ENCODE peak calls at places on chromosomes 11 and 22, in four cellular contexts. Y is fibroblast of lung, Q is neuronal stem cell, H is GM23248. S is an unnamed sample.

GRCh38 chr11:33723238-33723881 is 12.9 kb downstream of the CD59 start:
- DNase-seq in Y (peak), Q (no peak), H (peak), S (no peak)

GRCh38 chr11:78607691-78608090 is 33.0 kb upstream of the NARS2 start:
- DNase-seq in Y (no peak), Q (no peak), H (no peak), S (no peak)

GRCh38 chr11:117908261-117908895 is 20.8 kb downstream of the TMPRSS13 start:
- DNase-seq in Y (no peak), Q (no peak), H (no peak), S (no peak)

GRCh38 chr11:103652013-103652412 is 384.4 kb upstream of the DDI1 start:
- DNase-seq in Y (peak), Q (no peak), H (peak), S (no peak)

GRCh38 chr11:114366331-114367243 is 33.7 kb downstream of the C11orf71 start:
- DNase-seq in Y (peak), Q (no peak), H (peak), S (no peak)

GRCh38 chr11:13260963-13261599 is 16.5 kb upstream of the BMAL1 start:
- DNase-seq in Y (peak), Q (no peak), H (peak), S (no peak)

GRCh38 chr22:22692707-22693530 is 48.5 kb downstream of the GGTLC2 start:
- DNase-seq in Y (peak), Q (peak), H (peak), S (no peak)

GRCh38 chr11:57396744-57397143 is 6.3 kb upstream of the PRG2 start:
- DNase-seq in Y (no peak), Q (no peak), H (no peak), S (no peak)

GRCh38 chr22:48531108-48531507 is 1296.6 kb downstream of the BRD1 start:
- DNase-seq in Y (no peak), Q (no peak), H (no peak), S (no peak)

GRCh38 chr11:134486704-134487103 is 74.7 kb upstream of the B3GAT1 start:
- DNase-seq in Y (no peak), Q (no peak), H (no peak), S (no peak)

GRCh38 chr11:47233989-47234668 is 14.5 kb downstream of the ACP2 start:
- DNase-seq in Y (peak), Q (no peak), H (peak), S (no peak)

GRCh38 chr11:66331542-66332370 is 4.5 kb downstream of the RIN1 start:
- DNase-seq in Y (no peak), Q (no peak), H (no peak), S (no peak)

GRCh38 chr22:33600113-33600512 is 320.2 kb downstream of the LARGE1 start:
- DNase-seq in Y (no peak), Q (no peak), H (no peak), S (no peak)

GRCh38 chr11:21229224-21229623 is 559.8 kb downstream of the NELL1 start:
- DNase-seq in Y (no peak), Q (no peak), H (no peak), S (no peak)

GRCh38 chr11:88327462-88328143 is 9.9 kb downstream of the CTSC start:
- DNase-seq in Y (no peak), Q (no peak), H (no peak), S (no peak)

GRCh38 chr11:45926001-45926401 is 3.5 kb downstream of the LARGE2 start:
- DNase-seq in Y (no peak), Q (no peak), H (no peak), S (no peak)

GRCh38 chr11:416757-417621 is 2.2 kb upstream of the SIGIRR start:
- DNase-seq in Y (no peak), Q (no peak), H (peak), S (no peak)

GRCh38 chr11:91248199-91248807 is 976.3 kb upstream of the FAT3 start:
- DNase-seq in Y (peak), Q (peak), H (peak), S (peak)

GRCh38 chr11:1382429-1382828 is 7.3 kb upstream of the BRSK2 start:
- DNase-seq in Y (no peak), Q (no peak), H (no peak), S (no peak)

GRCh38 chr22:44399196-44399837 is 86.6 kb upstream of the SHISAL1 start:
- DNase-seq in Y (no peak), Q (no peak), H (no peak), S (no peak)

GRCh38 chr11:126346586-126346940 is 8.9 kb upstream of the ST3GAL4 start:
- DNase-seq in Y (no peak), Q (no peak), H (no peak), S (no peak)

GRCh38 chr11:120500414-120500936 is 11.1 kb upstream of the GRIK4 start:
- DNase-seq in Y (peak), Q (no peak), H (peak), S (no peak)

GRCh38 chr11:115684135-115684534 is 179.9 kb upstream of the CADM1 start:
- DNase-seq in Y (no peak), Q (no peak), H (no peak), S (no peak)

GRCh38 chr11:87421422-87421821 is 383.7 kb downstream of the TMEM135 start:
- DNase-seq in Y (peak), Q (peak), H (peak), S (peak)

GRCh38 chr11:117221775-117222517 is 9.9 kb downstream of the PCSK7 start:
- DNase-seq in Y (peak), Q (no peak), H (peak), S (no peak)

GRCh38 chr11:68750197-68750987 is 928 bp downstream of the TESMIN start:
- DNase-seq in Y (no peak), Q (peak), H (no peak), S (no peak)

GRCh38 chr11:83147895-83148294 is 9.0 kb upstream of the PCF11 start:
- DNase-seq in Y (no peak), Q (no peak), H (peak), S (no peak)

GRCh38 chr11:114348200-114349191 is 51.8 kb downstream of the C11orf71 start:
- DNase-seq in Y (peak), Q (peak), H (peak), S (peak)

GRCh38 chr11:83047515-83048225 is 24.0 kb downstream of the RAB30 start:
- DNase-seq in Y (peak), Q (no peak), H (no peak), S (no peak)

GRCh38 chr11:12270817-12271216 is 106.6 kb upstream of the PARVA start:
- DNase-seq in Y (no peak), Q (no peak), H (no peak), S (no peak)

GRCh38 chr11:65883786-65884715 is 4.2 kb downstream of the FIBP start:
- DNase-seq in Y (no peak), Q (no peak), H (no peak), S (no peak)

GRCh38 chr22:42932857-42933782 is 76.0 kb upstream of the ARFGAP3 start:
- DNase-seq in Y (no peak), Q (no peak), H (peak), S (no peak)

GRCh38 chr22:42930810-42931420 is 73.8 kb upstream of the ARFGAP3 start:
- DNase-seq in Y (no peak), Q (no peak), H (peak), S (no peak)

GRCh38 chr22:42929838-42930155 is 72.7 kb upstream of the ARFGAP3 start:
- DNase-seq in Y (no peak), Q (no peak), H (peak), S (no peak)

GRCh38 chr22:42932197-42932519 is 75.1 kb upstream of the ARFGAP3 start:
- DNase-seq in Y (no peak), Q (no peak), H (no peak), S (no peak)

GRCh38 chr22:42931421-42932196 is 74.5 kb upstream of the ARFGAP3 start:
- DNase-seq in Y (no peak), Q (no peak), H (peak), S (no peak)
- H3K9ac ChIP-seq in Y (peak), Q (peak), H (peak), S (no peak)

DNA sequence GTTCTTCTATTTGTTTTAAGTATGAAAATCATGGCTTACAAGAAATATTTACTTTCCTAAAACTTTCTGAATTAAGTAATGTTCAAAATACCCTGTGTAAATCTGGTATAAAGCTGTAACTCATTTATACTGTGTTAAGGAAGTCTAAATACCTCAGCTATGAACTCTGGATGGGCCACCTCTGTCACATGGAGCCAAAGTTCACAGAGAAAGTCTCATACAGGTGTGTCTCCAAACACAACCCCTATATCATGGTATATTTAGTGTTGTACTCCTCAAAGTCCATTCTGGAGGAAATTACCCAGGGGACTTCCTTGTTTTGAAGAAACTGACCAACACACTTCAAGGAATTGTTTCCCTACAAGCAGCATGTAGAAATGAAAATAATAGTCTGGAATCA is 909.2 kb upstream of the TENM4 start:
- DNase-seq in Y (no peak), Q (no peak), H (no peak), S (no peak)
- H3K9ac ChIP-seq in Y (no peak), Q (no peak), H (no peak), S (no peak)

GRCh38 chr11:64023731-64024710 is 11.7 kb upstream of the FLRT1 start:
- DNase-seq in Y (no peak), Q (no peak), H (no peak), S (no peak)
- H3K9ac ChIP-seq in Y (no peak), Q (no peak), H (no peak), S (no peak)

GRCh38 chr22:20522134-20522827 is 14.9 kb downstream of the MED15 start:
- DNase-seq in Y (no peak), Q (no peak), H (no peak), S (no peak)

GRCh38 chr22:20524004-20524481 is 16.6 kb downstream of the MED15 start:
- DNase-seq in Y (no peak), Q (no peak), H (no peak), S (no peak)

GRCh38 chr22:20525048-20525447 is 17.6 kb downstream of the MED15 start:
- DNase-seq in Y (no peak), Q (no peak), H (no peak), S (no peak)

GRCh38 chr22:20522828-20523117 is 15.4 kb downstream of the MED15 start:
- DNase-seq in Y (no peak), Q (no peak), H (no peak), S (no peak)

DNA sequence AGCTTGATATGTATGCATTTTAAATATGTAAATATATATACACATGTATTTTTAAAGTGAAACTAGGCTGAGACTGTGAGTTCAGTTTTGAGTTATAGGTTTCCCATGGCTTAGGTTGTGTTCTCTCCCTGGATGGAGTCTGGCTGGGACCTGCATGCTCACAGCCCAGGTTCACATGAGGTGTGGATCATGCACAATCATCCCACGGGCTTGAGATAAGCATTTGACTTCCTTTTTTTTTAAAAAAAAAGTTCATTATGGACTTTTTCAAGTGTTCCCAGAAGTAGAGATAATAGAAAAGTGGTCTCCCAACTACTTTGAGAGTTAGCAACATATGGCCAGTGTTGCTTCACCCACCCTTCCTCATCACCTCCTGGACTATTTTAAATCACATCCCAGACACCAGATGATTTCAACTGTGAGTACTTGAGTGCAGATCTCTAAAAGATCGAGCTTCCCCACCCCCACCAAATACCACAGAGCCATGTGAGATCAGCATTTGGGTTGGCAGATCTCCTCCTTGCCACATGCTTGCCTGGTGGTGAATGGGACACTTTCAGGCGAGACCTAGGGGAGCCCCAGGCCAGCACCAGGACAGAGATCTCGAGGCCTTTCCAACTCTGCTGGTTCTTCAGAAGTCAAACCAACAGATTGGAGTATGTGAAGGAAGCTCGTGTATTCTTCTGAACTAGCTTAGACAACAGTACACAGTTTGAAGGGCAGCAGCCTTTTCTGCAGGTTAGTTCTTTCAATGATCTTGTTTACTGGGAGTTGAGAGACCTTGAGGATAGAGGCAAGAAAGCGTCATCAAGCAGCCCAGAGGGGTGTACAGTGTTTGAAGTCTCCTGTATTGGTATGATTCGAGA is 15.9 kb downstream of the MED15 start:
- DNase-seq in Y (peak), Q (no peak), H (peak), S (no peak)
- H3K9ac ChIP-seq in Y (no peak), Q (no peak), H (peak), S (no peak)

GRCh38 chr11:35167451-35167954 is 28.5 kb downstream of the CD44 start:
- DNase-seq in Y (peak), Q (no peak), H (peak), S (no peak)
- H3K9ac ChIP-seq in Y (no peak), Q (no peak), H (peak), S (no peak)

GRCh38 chr22:26660961-26661578 is 3.7 kb downstream of the MIAT start:
- DNase-seq in Y (no peak), Q (peak), H (no peak), S (no peak)

GRCh38 chr22:26662160-26662559 is 4.8 kb downstream of the MIAT start:
- DNase-seq in Y (no peak), Q (no peak), H (no peak), S (no peak)

GRCh38 chr22:26658161-26658560 is 773 bp downstream of the MIAT start:
- DNase-seq in Y (no peak), Q (no peak), H (peak), S (no peak)

GRCh38 chr22:26658671-26659478 is 1.5 kb downstream of the MIAT start:
- DNase-seq in Y (peak), Q (peak), H (peak), S (no peak)

GRCh38 chr22:26656896-26657851 is at the start of gene MIAT:
- DNase-seq in Y (no peak), Q (peak), H (peak), S (no peak)
- H3K9ac ChIP-seq in Y (peak), Q (peak), H (peak), S (no peak)

S was measured in SK-N-MC.